ENCODE peak calls at places on chromosomes 6 and 20, in six cellular contexts. K is choroid plexus epithelial cell, D is right lobe of liver, U is ovary, X is GM06990, N is stomach. R is an unnamed sample.

GRCh38 chr6:76026101-76026500 is 46.4 kb downstream of the IMPG1 start:
- DNase-seq in K (peak), D (no peak), U (no peak), X (no peak), N (no peak), R (no peak)

GRCh38 chr6:157494132-157494705 is 113.2 kb downstream of the ZDHHC14 start:
- DNase-seq in K (peak), D (no peak), U (no peak), X (no peak), N (no peak), R (no peak)

GRCh38 chr6:72350256-72350875 is 271.5 kb upstream of the KCNQ5 start:
- DNase-seq in K (no peak), D (no peak), U (no peak), X (no peak), N (no peak), R (no peak)

GRCh38 chr6:85676086-85676729 is 33.5 kb upstream of the SYNCRIP start:
- DNase-seq in K (no peak), D (no peak), U (no peak), X (no peak), N (no peak), R (peak)

GRCh38 chr6:82364087-82365010 is 732 bp downstream of the TPBG start:
- DNase-seq in K (peak), D (peak), U (peak), X (peak), N (peak), R (peak)

GRCh38 chr6:109506314-109506713 is 23.3 kb upstream of the ZBTB24 start:
- DNase-seq in K (no peak), D (no peak), U (no peak), X (no peak), N (no peak), R (no peak)

GRCh38 chr6:4656106-4656505 is 120.1 kb upstream of the CDYL start:
- DNase-seq in K (no peak), D (no peak), U (no peak), X (no peak), N (no peak), R (no peak)

GRCh38 chr6:73200735-73201134 is 24.6 kb downstream of the KHDC1L start:
- DNase-seq in K (no peak), D (no peak), U (no peak), X (no peak), N (no peak), R (no peak)

GRCh38 chr6:28953039-28953872 is 29.5 kb upstream of the TRIM27 start:
- DNase-seq in K (peak), D (no peak), U (peak), X (peak), N (no peak), R (peak)

GRCh38 chr6:28371280-28371679 is 21.5 kb downstream of the ZKSCAN3 start:
- DNase-seq in K (no peak), D (no peak), U (no peak), X (no peak), N (no peak), R (no peak)

GRCh38 chr6:84466521-84466920 is 239.1 kb upstream of the CEP162 start:
- DNase-seq in K (peak), D (peak), U (no peak), X (no peak), N (no peak), R (peak)

GRCh38 chr6:85418059-85418458 is 31.8 kb upstream of the NT5E start:
- DNase-seq in K (peak), D (no peak), U (no peak), X (no peak), N (no peak), R (peak)

GRCh38 chr20:24786096-24786495 is 163.0 kb upstream of the CST7 start:
- DNase-seq in K (no peak), D (no peak), U (no peak), X (no peak), N (no peak), R (no peak)

GRCh38 chr6:99013145-99013544 is 65.4 kb upstream of the FBXL4 start:
- DNase-seq in K (peak), D (no peak), U (no peak), X (no peak), N (no peak), R (peak)

GRCh38 chr20:11766961-11767360 is 150.7 kb upstream of the BTBD3 start:
- DNase-seq in K (no peak), D (no peak), U (no peak), X (no peak), N (no peak), R (peak)

GRCh38 chr20:48257833-48258232 is 472.6 kb upstream of the SULF2 start:
- DNase-seq in K (no peak), D (no peak), U (no peak), X (no peak), N (no peak), R (no peak)

GRCh38 chr6:141326426-141326825 is 806.3 kb upstream of the GJE1 start:
- DNase-seq in K (peak), D (no peak), U (peak), X (no peak), N (no peak), R (peak)

GRCh38 chr6:17542243-17542642 is 57.9 kb upstream of the FAM8A1 start:
- DNase-seq in K (no peak), D (no peak), U (no peak), X (no peak), N (no peak), R (no peak)

DNA sequence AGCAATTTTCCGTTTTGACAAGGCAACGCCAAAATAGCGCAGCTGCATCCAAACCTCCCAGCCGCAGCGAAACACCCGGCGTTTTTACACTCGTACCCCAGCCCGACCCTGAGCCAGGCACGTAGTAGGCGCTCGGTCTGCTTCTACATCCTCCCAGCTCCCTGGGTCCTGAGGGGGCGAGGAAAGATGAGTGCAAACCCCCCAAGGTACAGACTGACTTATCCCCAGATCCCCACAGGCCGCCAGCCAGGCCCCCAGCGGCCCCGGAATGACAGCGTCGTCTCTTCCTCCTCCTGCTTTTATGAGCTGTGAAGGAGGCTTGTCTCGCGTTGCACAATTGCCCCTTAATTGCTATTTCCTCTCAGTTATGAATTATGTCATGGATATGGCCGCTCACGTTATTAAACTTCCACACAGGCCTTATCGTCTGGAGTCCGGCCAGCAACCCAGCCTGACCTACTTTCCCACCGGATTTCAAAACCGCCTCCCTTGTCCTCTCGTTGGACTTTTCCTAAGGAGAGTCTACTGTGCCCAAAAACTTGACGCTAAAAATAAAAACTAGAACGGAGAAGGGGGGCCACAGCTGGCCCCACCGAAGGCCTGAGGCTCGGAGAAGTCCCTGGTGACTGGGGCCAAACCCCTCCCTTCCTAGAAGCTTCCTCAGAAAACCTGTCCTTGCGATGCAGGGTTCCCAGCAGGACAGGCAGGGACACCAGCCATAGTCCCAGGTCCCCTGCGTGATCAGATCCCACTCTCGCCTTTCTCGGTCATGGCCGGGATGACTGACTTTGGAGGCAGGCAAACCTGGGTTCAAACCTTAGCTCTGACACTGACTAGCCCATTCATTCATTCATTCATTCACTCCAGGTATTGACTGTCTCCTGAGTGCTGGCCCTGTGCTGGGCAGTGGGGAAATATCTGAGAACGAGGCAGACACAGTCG is 130.9 kb upstream of the PTPN1 start:
- DNase-seq in K (peak), D (peak), U (peak), X (no peak), N (peak), R (peak)
- H3K4me3 ChIP-seq in K (no peak), D (no peak), U (no peak), X (no peak), N (no peak), R (no peak)

GRCh38 chr20:52267418-52267817 is 75.8 kb upstream of the ZFP64 start:
- DNase-seq in K (no peak), D (no peak), U (no peak), X (no peak), N (no peak), R (no peak)
- TF ChIP-seq CTCF in K (no peak), D (no peak), U (no peak), X (no peak), N (no peak), R (no peak)

GRCh38 chr6:53699462-53699861 is 33.9 kb upstream of the KLHL31 start:
- DNase-seq in K (no peak), D (no peak), U (no peak), X (no peak), N (no peak), R (no peak)

GRCh38 chr6:53703047-53703446 is 37.5 kb upstream of the KLHL31 start:
- DNase-seq in K (no peak), D (no peak), U (no peak), X (no peak), N (no peak), R (no peak)

GRCh38 chr6:53704700-53705099 is 39.1 kb upstream of the KLHL31 start:
- DNase-seq in K (no peak), D (no peak), U (no peak), X (no peak), N (no peak), R (no peak)

GRCh38 chr6:53701333-53702073 is 35.9 kb upstream of the KLHL31 start:
- DNase-seq in K (no peak), D (no peak), U (no peak), X (no peak), N (no peak), R (peak)

GRCh38 chr6:53702316-53702715 is 36.8 kb upstream of the KLHL31 start:
- DNase-seq in K (no peak), D (no peak), U (no peak), X (no peak), N (no peak), R (no peak)
- H3K4me3 ChIP-seq in K (no peak), D (no peak), U (no peak), X (no peak), N (no peak), R (no peak)

GRCh38 chr20:60009318-60009717 is 51.1 kb downstream of the CDH26 start:
- DNase-seq in K (no peak), D (no peak), U (no peak), X (no peak), N (no peak), R (no peak)

GRCh38 chr20:60008130-60008808 is 50.0 kb downstream of the CDH26 start:
- DNase-seq in K (no peak), D (no peak), U (no peak), X (no peak), N (no peak), R (no peak)

GRCh38 chr20:60011512-60012507 is 53.6 kb downstream of the CDH26 start:
- DNase-seq in K (no peak), D (no peak), U (no peak), X (no peak), N (no peak), R (no peak)

GRCh38 chr20:60010689-60011417 is 52.6 kb downstream of the CDH26 start:
- DNase-seq in K (no peak), D (no peak), U (no peak), X (no peak), N (no peak), R (no peak)

DNA sequence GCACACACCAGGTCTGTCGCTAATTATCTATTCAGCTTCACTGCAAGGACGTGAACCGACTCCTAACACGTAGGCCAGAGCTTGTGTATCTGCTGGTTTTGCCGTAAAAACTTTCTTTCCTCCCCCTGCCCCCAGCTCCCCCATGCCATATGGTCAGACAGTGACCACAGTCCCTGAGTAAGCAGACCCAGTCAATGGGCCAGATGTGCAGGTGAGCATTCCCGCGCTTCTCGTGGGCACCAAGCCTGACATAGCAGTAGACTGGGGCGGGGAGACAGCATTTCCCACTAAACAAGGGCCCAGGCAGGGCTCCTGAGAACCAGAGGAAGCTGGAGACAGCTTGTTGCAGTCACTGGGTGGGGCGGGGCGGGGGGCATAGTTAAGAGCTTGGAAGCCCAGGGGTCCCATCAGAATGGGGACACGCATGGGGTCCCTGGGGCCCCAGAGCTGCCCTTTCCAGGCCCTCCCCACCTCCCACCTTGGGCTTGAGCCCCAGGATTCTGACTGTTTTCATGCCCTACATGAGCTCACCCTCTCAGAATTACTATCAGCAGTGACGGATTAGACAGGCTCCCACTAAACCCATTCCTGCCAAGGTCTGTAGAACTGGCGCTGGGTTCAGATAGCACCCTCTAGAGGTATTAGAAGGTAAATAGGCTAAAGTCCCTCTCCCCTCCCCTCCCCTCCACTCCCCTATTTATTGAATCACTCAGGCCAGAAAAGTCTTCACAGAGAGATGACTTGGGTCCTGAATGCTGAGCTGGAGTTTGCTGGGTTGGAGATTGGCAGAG is 51.8 kb downstream of the CDH26 start:
- DNase-seq in K (no peak), D (no peak), U (no peak), X (no peak), N (no peak), R (no peak)
- TF ChIP-seq CTCF in K (no peak), D (no peak), U (no peak), X (peak), N (no peak), R (peak)

GRCh38 chr20:36119537-36119936 is 35.0 kb upstream of the EPB41L1 start:
- DNase-seq in K (no peak), D (no peak), U (no peak), X (no peak), N (no peak), R (no peak)
- H3K4me3 ChIP-seq in K (no peak), D (no peak), U (no peak), X (no peak), N (no peak), R (no peak)

DNA sequence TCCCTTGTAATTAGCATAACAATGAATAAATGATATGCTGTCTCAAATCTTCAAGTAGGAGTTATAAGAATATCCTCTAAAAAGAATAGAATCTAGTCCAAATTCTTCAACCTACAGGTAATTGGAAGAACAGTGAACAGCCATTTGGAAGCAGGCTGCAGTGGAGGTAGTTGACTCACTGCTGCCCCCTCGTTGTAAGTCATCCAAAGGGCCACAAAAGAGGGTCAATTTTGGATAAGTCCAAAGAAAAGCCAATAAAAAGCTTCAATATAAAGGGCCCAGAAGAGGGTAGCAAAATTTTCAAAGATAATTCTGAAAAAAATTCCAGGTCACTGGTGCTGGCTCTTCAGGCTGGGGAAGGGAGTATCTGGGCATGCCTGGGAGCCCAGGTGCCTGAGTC is 60.8 kb upstream of the SSTR4 start:
- DNase-seq in K (peak), D (no peak), U (no peak), X (no peak), N (peak), R (peak)
- TF ChIP-seq CTCF in K (peak), D (peak), U (no peak), X (peak), N (peak), R (peak)

GRCh38 chr6:37500294-37500608 is 558 bp upstream of the CCDC167 start:
- DNase-seq in K (no peak), D (no peak), U (no peak), X (no peak), N (no peak), R (no peak)
- H3K4me3 ChIP-seq in K (no peak), D (peak), U (peak), X (no peak), N (peak), R (peak)

DNA sequence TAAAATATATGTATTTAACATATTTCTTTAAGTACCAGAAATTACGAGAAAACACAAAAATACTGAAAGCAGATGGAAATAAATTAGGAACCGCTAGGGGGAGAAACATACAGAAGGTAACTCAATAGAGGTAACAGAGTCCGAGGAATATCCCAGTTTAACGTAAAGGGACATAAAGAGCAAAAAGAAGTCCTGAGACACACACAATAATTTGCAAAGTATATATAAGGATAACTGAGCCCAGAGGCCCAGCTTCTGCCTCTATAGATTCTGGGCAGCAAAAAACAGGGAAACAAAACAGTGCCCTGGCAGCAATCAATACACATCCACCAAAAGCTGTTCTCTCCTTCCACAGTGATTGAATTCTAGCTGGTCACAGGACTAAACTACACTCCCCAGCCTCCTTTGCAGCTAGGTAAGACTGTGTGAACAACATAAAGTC is 15.1 kb downstream of the TBC1D32 start:
- DNase-seq in K (peak), D (no peak), U (no peak), X (no peak), N (no peak), R (peak)
- TF ChIP-seq CTCF in K (peak), D (peak), U (no peak), X (peak), N (peak), R (peak)

DNA sequence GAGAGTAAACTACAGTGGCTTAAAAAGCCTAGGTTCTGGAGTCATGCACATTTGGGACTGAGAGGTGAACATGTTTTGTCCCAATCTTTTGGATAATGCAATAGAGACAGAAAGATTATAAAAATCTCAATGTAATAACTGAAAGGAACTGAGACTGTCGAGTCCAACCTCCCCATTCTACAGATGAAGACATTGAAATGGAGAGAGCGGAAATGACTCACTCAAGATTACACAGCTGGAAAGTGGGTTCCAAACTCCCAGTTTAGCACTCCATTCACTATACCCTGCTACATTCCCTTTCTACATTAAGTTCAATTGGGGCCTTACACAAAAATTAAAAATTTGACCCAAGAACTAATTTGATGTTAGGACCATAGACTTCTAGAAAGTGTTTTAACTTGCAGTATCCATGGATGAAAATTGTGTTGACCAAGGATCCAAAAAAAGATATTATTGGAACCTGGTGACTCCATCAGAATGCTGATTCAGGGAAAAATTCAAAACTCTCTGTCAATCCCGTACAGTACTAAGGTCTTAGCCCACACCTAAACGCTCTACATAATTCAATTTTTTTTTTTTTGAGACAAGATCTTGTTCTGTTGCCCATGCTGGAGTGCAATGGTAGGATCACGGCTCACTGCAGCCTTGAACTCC is 1.5 kb upstream of the ILRUN start:
- DNase-seq in K (no peak), D (no peak), U (no peak), X (no peak), N (no peak), R (no peak)
- H3K4me3 ChIP-seq in K (no peak), D (no peak), U (no peak), X (peak), N (no peak), R (no peak)

GRCh38 chr6:43006251-43006650 is 7.5 kb downstream of the MEA1 start:
- DNase-seq in K (no peak), D (no peak), U (no peak), X (no peak), N (no peak), R (no peak)

GRCh38 chr6:43007126-43007525 is 6.6 kb downstream of the MEA1 start:
- DNase-seq in K (no peak), D (no peak), U (no peak), X (no peak), N (no peak), R (no peak)

GRCh38 chr6:43011207-43011606 is 2.5 kb downstream of the MEA1 start:
- DNase-seq in K (no peak), D (no peak), U (no peak), X (no peak), N (no peak), R (no peak)

GRCh38 chr6:43012364-43012763 is 1.4 kb downstream of the MEA1 start:
- DNase-seq in K (no peak), D (no peak), U (no peak), X (no peak), N (no peak), R (no peak)

DNA sequence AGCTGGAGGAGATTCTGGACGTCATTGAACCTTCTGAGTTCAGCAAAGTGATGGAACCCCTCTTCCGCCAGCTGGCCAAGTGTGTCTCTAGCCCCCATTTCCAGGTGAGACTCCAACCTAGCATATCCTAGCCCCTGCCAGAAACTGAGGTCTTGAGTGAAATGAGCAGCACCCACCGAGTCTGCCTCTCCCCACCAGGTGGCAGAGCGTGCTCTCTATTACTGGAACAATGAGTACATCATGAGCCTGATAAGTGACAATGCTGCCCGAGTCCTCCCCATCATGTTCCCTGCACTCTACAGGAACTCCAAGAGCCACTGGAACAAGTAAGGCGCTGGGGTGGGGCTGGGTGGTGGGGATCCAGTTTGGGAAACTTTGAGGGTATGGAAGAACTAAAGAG is 4.6 kb downstream of the MEA1 start:
- DNase-seq in K (peak), D (no peak), U (no peak), X (no peak), N (peak), R (peak)
- TF ChIP-seq CTCF in K (peak), D (peak), U (no peak), X (peak), N (peak), R (peak)